ENCODE peak calls at places on chromosomes 4 and X, in seven cellular contexts. One of them, this sample, is unnamed.

GRCh38 chrX:107731831-107732502 is 43.6 kb downstream of the TSC22D3 start:
- DNase-seq in ELR: peak; percentile 53
- DNase-seq in SW480: peak; percentile 45
- DNase-seq in AG10803: peak; percentile 49
- DNase-seq in NCI-H82: peak; percentile 85
- DNase-seq in ovary: peak; percentile 92
- DNase-seq in right cardiac atrium: peak; percentile 93
- DNase-seq in this sample: peak; percentile 39

GRCh38 chr4:72302981-72303704 is 265.9 kb downstream of the ADAMTS3 start:
- DNase-seq in NCI-H82: peak; percentile 66
- DNase-seq in ELR: peak; percentile 54
- DNase-seq in right cardiac atrium: no peak
- DNase-seq in ovary: no peak
- DNase-seq in AG10803: peak; percentile 34
- DNase-seq in SW480: peak; percentile 17
- DNase-seq in this sample: peak; percentile 20

GRCh38 chr4:31334086-31334910 is 614.1 kb downstream of the PCDH7 start:
- DNase-seq in AG10803: no peak
- DNase-seq in right cardiac atrium: no peak
- DNase-seq in ovary: no peak
- DNase-seq in NCI-H82: no peak
- DNase-seq in SW480: no peak
- DNase-seq in ELR: no peak
- DNase-seq in this sample: no peak

GRCh38 chr4:88592600-88593448 is 544 bp downstream of the HERC3 start:
- DNase-seq in right cardiac atrium: peak; percentile 93
- DNase-seq in ELR: peak; percentile 80
- DNase-seq in SW480: peak; percentile 57
- DNase-seq in NCI-H82: peak; percentile 70
- DNase-seq in AG10803: peak; percentile 71
- DNase-seq in ovary: peak; percentile 81
- DNase-seq in this sample: peak; percentile 41

GRCh38 chrX:63349307-63349706 is 1.8 kb downstream of the SPIN4 start:
- DNase-seq in ovary: no peak
- DNase-seq in right cardiac atrium: no peak
- DNase-seq in ELR: peak; percentile 2
- DNase-seq in AG10803: no peak
- DNase-seq in NCI-H82: peak; percentile 40
- DNase-seq in SW480: peak; percentile 15
- DNase-seq in this sample: no peak

GRCh38 chrX:22740836-22741235 is 258.9 kb upstream of the DDX53 start:
- DNase-seq in ELR: no peak
- DNase-seq in right cardiac atrium: no peak
- DNase-seq in SW480: no peak
- DNase-seq in ovary: no peak
- DNase-seq in NCI-H82: no peak
- DNase-seq in AG10803: no peak
- DNase-seq in this sample: no peak

GRCh38 chr4:147787204-147787603 is 55.3 kb downstream of the ARHGAP10 start:
- DNase-seq in AG10803: peak; percentile 80
- DNase-seq in ELR: peak; percentile 58
- DNase-seq in right cardiac atrium: no peak
- DNase-seq in NCI-H82: peak; percentile 43
- DNase-seq in SW480: no peak
- DNase-seq in ovary: peak; percentile 51
- DNase-seq in this sample: peak; percentile 66

GRCh38 chrX:75522565-75523411 is at the start of gene ZDHHC15:
- DNase-seq in NCI-H82: peak; percentile 43
- DNase-seq in right cardiac atrium: peak; percentile 87
- DNase-seq in AG10803: peak; percentile 4
- DNase-seq in ELR: no peak
- DNase-seq in ovary: peak; percentile 76
- DNase-seq in SW480: no peak
- DNase-seq in this sample: no peak

GRCh38 chr4:104128031-104128849 is 366.5 kb downstream of the CXXC4 start:
- DNase-seq in right cardiac atrium: no peak
- DNase-seq in NCI-H82: peak; percentile 1
- DNase-seq in ovary: no peak
- DNase-seq in AG10803: no peak
- DNase-seq in SW480: peak; percentile 4
- DNase-seq in ELR: no peak
- DNase-seq in this sample: no peak

GRCh38 chr4:177051473-177052060 is 258.1 kb upstream of the NEIL3 start:
- DNase-seq in ELR: peak; percentile 56
- DNase-seq in ovary: no peak
- DNase-seq in right cardiac atrium: no peak
- DNase-seq in SW480: peak; percentile 7
- DNase-seq in AG10803: no peak
- DNase-seq in NCI-H82: peak; percentile 76
- DNase-seq in this sample: no peak

GRCh38 chr4:59535541-59535940 is 1664.6 kb upstream of the ADGRL3 start:
- DNase-seq in right cardiac atrium: no peak
- DNase-seq in SW480: no peak
- DNase-seq in ELR: no peak
- DNase-seq in NCI-H82: no peak
- DNase-seq in AG10803: no peak
- DNase-seq in ovary: no peak
- DNase-seq in this sample: no peak

GRCh38 chr4:3442959-3443749 is 1.4 kb downstream of the HGFAC start:
- DNase-seq in ovary: peak; percentile 73
- DNase-seq in right cardiac atrium: peak; percentile 81
- DNase-seq in NCI-H82: peak; percentile 54
- DNase-seq in ELR: peak; percentile 55
- DNase-seq in SW480: peak; percentile 15
- DNase-seq in AG10803: peak; percentile 8
- DNase-seq in this sample: no peak

GRCh38 chr4:53010320-53010719 is 148.2 kb downstream of the RASL11B start:
- DNase-seq in NCI-H82: no peak
- DNase-seq in AG10803: peak; percentile 83
- DNase-seq in ovary: peak; percentile 86
- DNase-seq in right cardiac atrium: no peak
- DNase-seq in ELR: no peak
- DNase-seq in SW480: no peak
- DNase-seq in this sample: no peak

GRCh38 chrX:41526925-41527324 is 79.8 kb downstream of the NYX start:
- DNase-seq in AG10803: peak; percentile 24
- DNase-seq in ovary: no peak
- DNase-seq in NCI-H82: no peak
- DNase-seq in right cardiac atrium: no peak
- DNase-seq in ELR: peak; percentile 86
- DNase-seq in SW480: no peak
- DNase-seq in this sample: peak; percentile 44

GRCh38 chr4:121656269-121656641 is 40.5 kb downstream of the ANXA5 start:
- DNase-seq in NCI-H82: peak; percentile 68
- DNase-seq in ovary: peak; percentile 48
- DNase-seq in ELR: peak; percentile 70
- DNase-seq in AG10803: peak; percentile 83
- DNase-seq in right cardiac atrium: peak; percentile 65
- DNase-seq in SW480: peak; percentile 56
- DNase-seq in this sample: peak; percentile 78

GRCh38 chr4:158238574-158238973 is 28.3 kb downstream of the TMEM144 start:
- DNase-seq in NCI-H82: no peak
- DNase-seq in SW480: no peak
- DNase-seq in ovary: no peak
- DNase-seq in right cardiac atrium: no peak
- DNase-seq in ELR: no peak
- DNase-seq in AG10803: no peak
- DNase-seq in this sample: no peak

GRCh38 chr4:79300280-79300679 is 25.6 kb downstream of the NAA11 start:
- DNase-seq in right cardiac atrium: no peak
- DNase-seq in SW480: no peak
- DNase-seq in ELR: no peak
- DNase-seq in AG10803: no peak
- DNase-seq in ovary: no peak
- DNase-seq in NCI-H82: no peak
- DNase-seq in this sample: no peak

GRCh38 chr4:138003248-138003647 is 238.9 kb downstream of the SLC7A11 start:
- DNase-seq in right cardiac atrium: no peak
- DNase-seq in NCI-H82: no peak
- DNase-seq in SW480: no peak
- DNase-seq in ELR: no peak
- DNase-seq in ovary: no peak
- DNase-seq in AG10803: peak; percentile 51
- DNase-seq in this sample: peak; percentile 5

GRCh38 chr4:129358571-129358970 is 262.6 kb downstream of the C4orf33 start:
- DNase-seq in SW480: peak; percentile 60
- DNase-seq in AG10803: peak; percentile 48
- DNase-seq in right cardiac atrium: no peak
- DNase-seq in NCI-H82: no peak
- DNase-seq in ovary: no peak
- DNase-seq in ELR: peak; percentile 80
- DNase-seq in this sample: peak; percentile 54

GRCh38 chrX:115562492-115562872 is 1.5 kb downstream of the PLS3 start:
- DNase-seq in ovary: no peak
- DNase-seq in AG10803: peak; percentile 50
- DNase-seq in ELR: peak; percentile 61
- DNase-seq in right cardiac atrium: no peak
- DNase-seq in NCI-H82: no peak
- DNase-seq in SW480: peak; percentile 54
- DNase-seq in this sample: peak; percentile 20

GRCh38 chrX:22110729-22111494 is 78.8 kb downstream of the PHEX start:
- DNase-seq in NCI-H82: no peak
- DNase-seq in ovary: no peak
- DNase-seq in right cardiac atrium: no peak
- DNase-seq in AG10803: peak; percentile 44
- DNase-seq in SW480: no peak
- DNase-seq in ELR: peak; percentile 4
- DNase-seq in this sample: no peak

GRCh38 chr4:26839016-26839415 is 21.6 kb upstream of the STIM2 start:
- DNase-seq in AG10803: no peak
- DNase-seq in NCI-H82: no peak
- DNase-seq in right cardiac atrium: no peak
- DNase-seq in ovary: no peak
- DNase-seq in ELR: peak; percentile 12
- DNase-seq in SW480: no peak
- DNase-seq in this sample: peak; percentile 9

GRCh38 chr4:183823394-183823793 is 81.7 kb upstream of the STOX2 start:
- DNase-seq in ELR: peak; percentile 39
- DNase-seq in AG10803: peak; percentile 75
- DNase-seq in right cardiac atrium: peak; percentile 67
- DNase-seq in NCI-H82: no peak
- DNase-seq in ovary: no peak
- DNase-seq in SW480: peak; percentile 33
- DNase-seq in this sample: peak; percentile 46

GRCh38 chr4:114563536-114564315 is 34.9 kb upstream of the UGT8 start:
- DNase-seq in SW480: peak; percentile 47
- DNase-seq in ovary: no peak
- DNase-seq in right cardiac atrium: no peak
- DNase-seq in ELR: peak; percentile 1
- DNase-seq in AG10803: peak; percentile 0
- DNase-seq in NCI-H82: no peak
- DNase-seq in this sample: no peak

GRCh38 chrX:4655743-4656142 is 942.3 kb upstream of the PRKX start:
- DNase-seq in NCI-H82: no peak
- DNase-seq in right cardiac atrium: no peak
- DNase-seq in SW480: no peak
- DNase-seq in ovary: no peak
- DNase-seq in AG10803: no peak
- DNase-seq in ELR: no peak
- DNase-seq in this sample: no peak

GRCh38 chr4:3210467-3210866 is 38.5 kb upstream of the MSANTD1 start:
- DNase-seq in ovary: peak; percentile 16
- DNase-seq in AG10803: no peak
- DNase-seq in ELR: no peak
- DNase-seq in right cardiac atrium: no peak
- DNase-seq in NCI-H82: no peak
- DNase-seq in SW480: no peak
- DNase-seq in this sample: no peak

GRCh38 chr4:25058796-25059195 is 28.1 kb upstream of the LGI2 start:
- DNase-seq in ELR: no peak
- DNase-seq in NCI-H82: peak; percentile 49
- DNase-seq in right cardiac atrium: no peak
- DNase-seq in AG10803: no peak
- DNase-seq in SW480: no peak
- DNase-seq in ovary: no peak
- DNase-seq in this sample: no peak

GRCh38 chr4:177374966-177375365 is 65.3 kb downstream of the NEIL3 start:
- DNase-seq in ELR: no peak
- DNase-seq in ovary: no peak
- DNase-seq in AG10803: no peak
- DNase-seq in right cardiac atrium: no peak
- DNase-seq in NCI-H82: no peak
- DNase-seq in SW480: no peak
- DNase-seq in this sample: no peak

GRCh38 chr4:22670953-22671352 is 21.8 kb upstream of the GBA3 start:
- DNase-seq in NCI-H82: no peak
- DNase-seq in ELR: peak; percentile 19
- DNase-seq in ovary: no peak
- DNase-seq in SW480: no peak
- DNase-seq in AG10803: no peak
- DNase-seq in right cardiac atrium: no peak
- DNase-seq in this sample: no peak

This sample was measured in HFFc6.